ENCODE peak calls at places on chromosomes 4 and X, in five cellular contexts. C is tibial nerve, T is NCI-H1105, L is WTC11, N is glutamatergic neuron. O is an unnamed sample.

GRCh38 chr4:5374994-5375393 is 323.7 kb downstream of the STK32B start:
- DNase-seq in C (no peak), L (no peak), T (no peak), N (no peak), O (no peak)

GRCh38 chr4:47032405-47033106 is 1.2 kb downstream of the GABRB1 start:
- DNase-seq in C (no peak), N (peak; percentile 87), T (no peak), L (peak; percentile 87), O (peak; percentile 26)

GRCh38 chr4:40594261-40595178 is 35.1 kb downstream of the RBM47 start:
- DNase-seq in L (no peak), C (no peak), T (no peak), N (no peak), O (no peak)

GRCh38 chr4:153084249-153084648 is 120.0 kb upstream of the TRIM2 start:
- DNase-seq in N (no peak), C (no peak), L (no peak), T (no peak), O (no peak)

GRCh38 chr4:26839016-26839415 is 21.6 kb upstream of the STIM2 start:
- DNase-seq in T (no peak), C (no peak), N (no peak), L (no peak), O (no peak)

GRCh38 chr4:157655101-157655818 is 434.7 kb downstream of the GRIA2 start:
- DNase-seq in N (no peak), L (no peak), C (no peak), T (no peak), O (no peak)

GRCh38 chr4:22962186-22962786 is 269.5 kb downstream of the GBA3 start:
- DNase-seq in T (no peak), L (no peak), C (no peak), N (no peak), O (no peak)

GRCh38 chrX:155056877-155057792 is 13.8 kb downstream of the CMC4 start:
- DNase-seq in L (peak; percentile 66), T (peak; percentile 54), N (peak; percentile 54), C (peak; percentile 36), O (peak; percentile 47)

GRCh38 chrX:131746491-131746968 is 202.7 kb downstream of the OR13H1 start:
- DNase-seq in C (no peak), L (no peak), N (no peak), T (peak; percentile 59), O (peak; percentile 78)

GRCh38 chrX:154121961-154122360 is 22.1 kb upstream of the OPN1LW start:
- DNase-seq in C (no peak), N (no peak), L (no peak), T (no peak), O (no peak)

GRCh38 chr4:10521386-10521785 is 64.2 kb upstream of the ZNF518B start:
- DNase-seq in T (peak; percentile 75), N (no peak), C (no peak), L (no peak), O (no peak)

GRCh38 chr4:45155081-45155777 is 428.9 kb upstream of the GNPDA2 start:
- DNase-seq in C (no peak), L (no peak), T (no peak), N (no peak), O (no peak)

GRCh38 chr4:16627999-16628398 is 270.4 kb downstream of the LDB2 start:
- DNase-seq in T (no peak), N (no peak), C (no peak), L (no peak), O (no peak)

GRCh38 chrX:2928583-2929434 is at the start of gene ARSD:
- DNase-seq in N (peak; percentile 86), L (peak; percentile 87), T (no peak), C (peak; percentile 77), O (peak; percentile 83)

GRCh38 chr4:25172964-25173917 is 13.0 kb upstream of the SEPSECS start:
- DNase-seq in N (no peak), C (peak; percentile 52), L (no peak), T (no peak), O (peak; percentile 78)

GRCh38 chr4:1208970-1209704 is 36.8 kb upstream of the SPON2 start:
- DNase-seq in L (no peak), C (no peak), N (no peak), T (no peak), O (no peak)

O was measured in SJSA1.